ENCODE peak calls at places on chromosomes 7 and 10, in seven cellular contexts. P is neuronal stem cell, O is stomach, W is HCT116, X is lower lobe of right lung, S is astrocyte, G is A549. T is an unnamed sample. For H3K4me1, the result is how much of the 10 kb centered on the place peaks cover.

GRCh38 chr10:8758029-8758428 is 703.5 kb downstream of the GATA3 start:
- DNase-seq in S (peak), G (no peak), P (no peak), O (no peak), X (no peak), W (no peak), T (no peak)

GRCh38 chr10:36391405-36391804 is 734.0 kb upstream of the ANKRD30A start:
- DNase-seq in G (no peak), O (no peak), S (no peak), P (no peak), W (no peak), X (no peak), T (no peak)

GRCh38 chr7:27162930-27163775 is 2.2 kb downstream of the HOXA9 start:
- DNase-seq in X (no peak), S (no peak), P (no peak), W (no peak), O (no peak), G (no peak), T (peak)

GRCh38 chr10:70679498-70679897 is 7.2 kb downstream of the ADAMTS14 start:
- DNase-seq in W (no peak), G (no peak), S (peak), P (no peak), X (no peak), O (no peak), T (peak)

GRCh38 chr7:150620617-150621371 is 11.4 kb downstream of the GIMAP6 start:
- DNase-seq in W (no peak), S (no peak), P (no peak), G (no peak), X (no peak), O (no peak), T (no peak)

GRCh38 chr10:24721254-24722106 is 2.2 kb downstream of the ARHGAP21 start:
- DNase-seq in X (peak), W (no peak), G (peak), S (no peak), P (no peak), O (peak), T (peak)

GRCh38 chr10:131888186-131888604 is 12.6 kb upstream of the PPP2R2D start:
- DNase-seq in X (no peak), W (peak), G (no peak), O (no peak), P (no peak), S (peak), T (no peak)

GRCh38 chr10:78551184-78552005 is 517.4 kb upstream of the ZMIZ1 start:
- DNase-seq in P (no peak), G (no peak), S (no peak), W (no peak), O (no peak), X (no peak), T (no peak)

DNA sequence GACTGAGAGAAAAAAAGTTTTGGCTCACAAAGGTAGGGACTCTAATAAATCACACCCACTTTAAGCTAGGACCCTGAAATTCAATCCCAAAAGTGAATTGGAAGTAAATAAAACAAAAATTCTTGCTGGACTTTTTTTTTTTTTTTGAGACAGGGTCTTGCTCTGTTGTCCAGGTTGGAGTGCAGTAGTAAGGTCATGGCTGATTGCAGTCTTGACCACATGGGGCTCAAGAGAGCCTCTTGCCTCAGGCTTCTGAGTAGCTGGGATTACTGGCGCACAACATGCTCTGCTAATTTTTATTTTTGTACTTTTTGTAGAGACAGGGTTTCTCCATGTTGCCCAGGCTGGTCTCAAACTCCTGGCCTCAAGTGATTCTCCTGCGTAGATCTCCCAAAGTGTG is 5.0 kb upstream of the LUC7L2 start:
- DNase-seq in O (no peak), X (no peak), W (no peak), G (no peak), P (no peak), S (no peak), T (no peak)
- H3K4me1 ChIP-seq in O (under half), X (under half), W (under half), G (under half), P (under half), S (under half), T (under half)

DNA sequence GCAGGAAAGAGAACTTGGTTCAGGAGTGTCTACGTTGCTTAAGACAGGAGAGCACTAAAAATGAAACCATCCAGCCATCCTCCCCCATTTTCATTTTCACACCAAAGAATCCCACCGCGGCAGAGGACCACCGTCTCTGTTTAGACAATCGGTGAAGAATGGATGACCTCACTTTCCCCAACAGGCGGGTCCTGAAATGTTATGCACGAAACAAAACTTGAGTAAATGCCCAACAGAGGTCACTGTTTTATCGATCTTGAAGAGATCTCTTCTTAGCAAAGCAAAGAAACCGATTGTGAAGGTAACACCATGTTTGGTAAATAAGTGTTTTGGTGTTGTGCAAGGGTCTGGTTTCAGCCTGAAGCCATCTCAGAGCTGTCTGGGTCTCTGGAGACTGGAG is 1.4 kb upstream of the IL6 start:
- DNase-seq in W (peak), P (no peak), X (no peak), S (no peak), O (no peak), G (no peak), T (no peak)
- H3K4me1 ChIP-seq in W (under half), P (under half), X (half or more), S (under half), O (half or more), G (under half), T (under half)

GRCh38 chr10:28317735-28318134 is 14.9 kb upstream of the MPP7 start:
- DNase-seq in G (no peak), S (no peak), P (no peak), O (no peak), W (no peak), X (no peak), T (no peak)

GRCh38 chr10:28315140-28315539 is 12.3 kb upstream of the MPP7 start:
- DNase-seq in P (no peak), O (no peak), X (no peak), S (no peak), G (no peak), W (no peak), T (no peak)

GRCh38 chr10:28320799-28321198 is 17.9 kb upstream of the MPP7 start:
- DNase-seq in W (no peak), G (no peak), X (no peak), O (no peak), P (no peak), S (no peak), T (no peak)
- H3K4me1 ChIP-seq in W (under half), G (under half), X (under half), O (under half), P (under half), S (under half), T (under half)

GRCh38 chr10:43888551-43888950 is 239.9 kb upstream of the ZNF32 start:
- DNase-seq in W (no peak), G (no peak), O (no peak), P (no peak), S (peak), X (no peak), T (no peak)
- H3K4me1 ChIP-seq in W (under half), G (under half), O (under half), P (under half), S (under half), X (under half), T (under half)

DNA sequence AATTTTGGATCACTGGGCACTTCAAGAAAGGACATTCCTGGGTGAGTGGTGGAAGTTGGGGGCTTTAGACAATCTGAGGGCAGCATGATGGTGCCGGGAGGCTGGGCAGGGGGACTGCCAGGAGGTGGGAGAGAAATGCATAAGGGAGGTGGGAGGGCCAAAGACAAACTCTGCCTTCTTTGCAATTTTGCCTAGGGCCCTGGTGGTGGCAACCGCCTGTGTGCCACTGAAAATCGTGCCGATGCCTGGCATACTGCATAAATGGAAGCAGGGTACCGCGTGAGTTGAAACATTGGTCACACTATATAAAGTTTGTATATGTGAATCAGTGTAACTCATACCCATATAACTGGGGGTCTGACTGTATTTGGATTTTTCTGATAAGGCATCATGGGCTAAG is 3.3 kb downstream of the LUC7L2 start:
- DNase-seq in X (no peak), S (no peak), W (no peak), P (no peak), O (no peak), G (no peak), T (no peak)
- H3K4me1 ChIP-seq in X (half or more), S (under half), W (under half), P (under half), O (half or more), G (under half), T (under half)

DNA sequence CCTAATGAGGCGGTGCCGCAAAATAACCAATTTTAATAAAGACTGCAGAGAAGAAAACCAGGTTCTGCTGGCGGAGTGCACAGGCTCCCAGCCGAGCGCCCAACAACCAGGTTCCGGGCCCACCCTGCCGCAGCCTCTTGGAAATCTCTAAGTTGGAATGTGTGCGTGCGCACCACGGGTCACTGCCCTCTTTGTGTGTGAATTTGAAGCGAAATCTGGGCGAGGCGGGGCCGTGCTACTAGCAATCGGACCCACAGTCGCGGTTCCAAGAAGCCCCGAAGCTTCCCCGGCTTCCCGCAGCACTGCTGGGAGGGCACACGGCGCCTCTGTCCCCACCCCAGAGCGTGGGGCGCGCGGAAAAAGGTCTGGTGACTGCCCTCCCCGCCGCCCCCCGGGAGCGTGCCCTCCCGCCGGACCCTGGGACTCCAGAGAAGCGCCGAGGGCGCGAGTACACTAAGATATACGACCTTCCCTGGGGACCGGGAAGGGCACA is 652 bp upstream of the MAP3K8 start:
- DNase-seq in X (peak), O (peak), S (peak), W (peak), G (peak), P (peak), T (peak)
- H3K4me1 ChIP-seq in X (half or more), O (under half), S (under half), W (under half), G (under half), P (under half), T (under half)

GRCh38 chr7:101939136-101939695 is 121.8 kb downstream of the CUX1 start:
- DNase-seq in W (no peak), X (no peak), O (no peak), G (no peak), S (no peak), P (no peak), T (peak)

GRCh38 chr7:101938115-101938514 is 120.7 kb downstream of the CUX1 start:
- DNase-seq in O (no peak), W (no peak), X (no peak), P (no peak), G (no peak), S (no peak), T (no peak)

GRCh38 chr7:101940830-101941229 is 123.4 kb downstream of the CUX1 start:
- DNase-seq in G (no peak), S (no peak), W (no peak), X (no peak), P (peak), O (peak), T (peak)

GRCh38 chr7:101941481-101942383 is 124.3 kb downstream of the CUX1 start:
- DNase-seq in P (no peak), W (peak), X (no peak), S (peak), O (peak), G (peak), T (no peak)

DNA sequence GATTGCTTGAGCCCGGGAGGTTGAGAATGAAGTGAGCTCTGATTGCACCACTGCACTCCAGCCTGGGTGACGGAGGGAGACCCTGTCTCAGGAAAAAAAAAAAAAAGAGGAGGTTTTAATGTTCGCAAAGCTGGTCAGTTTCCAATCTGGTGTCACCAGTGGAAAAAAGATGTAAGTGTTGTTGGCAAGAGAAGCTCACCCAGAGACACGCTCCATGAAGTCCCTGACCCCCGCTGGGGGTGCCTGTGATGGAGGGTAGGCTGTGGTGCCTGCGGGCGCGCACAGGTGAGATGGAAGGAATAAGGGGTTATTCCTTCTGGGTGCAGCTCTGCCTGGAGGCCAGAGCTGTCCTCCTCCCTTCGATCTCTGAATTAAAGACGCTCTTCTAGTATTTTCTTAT is 122.7 kb downstream of the CUX1 start:
- DNase-seq in S (no peak), G (no peak), W (no peak), O (no peak), P (no peak), X (no peak), T (no peak)
- H3K4me1 ChIP-seq in S (under half), G (half or more), W (half or more), O (half or more), P (under half), X (under half), T (under half)

GRCh38 chr7:130937830-130938229 is 203.8 kb upstream of the KLF14 start:
- DNase-seq in S (no peak), O (no peak), P (no peak), W (no peak), G (no peak), X (no peak), T (no peak)
- H3K4me1 ChIP-seq in S (under half), O (under half), P (under half), W (half or more), G (half or more), X (half or more), T (under half)

T was measured in right cardiac atrium.